ENCODE peak calls at places on chromosomes 5 and 9, in six cellular contexts. V is prostate gland; M is CD4-positive, alpha-beta memory T cell; B is Panc1; A is sigmoid colon; C is neuronal stem cell. Z is an unnamed sample.
A peak's percentile ranks its signal among the peaks of the same experiment; 100 is the strongest.

GRCh38 chr5:176388003-176388340 is 426 bp downstream of the NOP16 start:
- DNase-seq in V (no peak), M (no peak), B (no peak), A (no peak), C (no peak), Z (no peak)

GRCh38 chr9:16344343-16344742 is 526.1 kb downstream of the BNC2 start:
- DNase-seq in V (no peak), M (no peak), B (no peak), A (no peak), C (no peak), Z (no peak)

GRCh38 chr9:2355594-2355993 is 266.0 kb upstream of the VLDLR start:
- DNase-seq in V (no peak), M (no peak), B (no peak), A (no peak), C (no peak), Z (no peak)

GRCh38 chr9:5566054-5566618 is 55.8 kb downstream of the PDCD1LG2 start:
- DNase-seq in V (no peak), M (no peak), B (no peak), A (no peak), C (no peak), Z (no peak)

GRCh38 chr9:133238272-133238850 is 29.3 kb upstream of the OBP2B start:
- DNase-seq in V (no peak), M (no peak), B (no peak), A (peak; percentile 89), C (peak; percentile 67), Z (peak; percentile 89)

GRCh38 chr5:51018423-51018822 is 352.0 kb downstream of the PARP8 start:
- DNase-seq in V (no peak), M (no peak), B (no peak), A (no peak), C (no peak), Z (no peak)

GRCh38 chr9:20622330-20623020 is at the start of gene MLLT3:
- DNase-seq in V (peak; percentile 95), M (peak; percentile 95), B (peak; percentile 8), A (peak; percentile 98), C (peak; percentile 91), Z (peak; percentile 70)

GRCh38 chr9:36656842-36657241 is 84.1 kb downstream of the MELK start:
- DNase-seq in V (no peak), M (no peak), B (no peak), A (no peak), C (no peak), Z (no peak)

GRCh38 chr5:113061851-113062631 is 85.4 kb downstream of the DCP2 start:
- DNase-seq in V (no peak), M (no peak), B (no peak), A (no peak), C (no peak), Z (no peak)

GRCh38 chr5:56229106-56229505 is 4.0 kb downstream of the ANKRD55 start:
- DNase-seq in V (no peak), M (no peak), B (no peak), A (no peak), C (no peak), Z (no peak)

GRCh38 chr9:16276866-16277265 is 593.6 kb downstream of the BNC2 start:
- DNase-seq in V (no peak), M (no peak), B (no peak), A (no peak), C (no peak), Z (no peak)

GRCh38 chr5:93583799-93584530 is 943 bp downstream of the NR2F1 start:
- DNase-seq in V (no peak), M (peak; percentile 40), B (no peak), A (peak; percentile 71), C (no peak), Z (no peak)

GRCh38 chr9:35813434-35814105 is 1.3 kb downstream of the HINT2 start:
- DNase-seq in V (no peak), M (no peak), B (no peak), A (no peak), C (no peak), Z (no peak)

GRCh38 chr9:127985011-127985410 is 4.2 kb upstream of the EEIG1 start:
- DNase-seq in V (no peak), M (no peak), B (no peak), A (no peak), C (no peak), Z (no peak)

GRCh38 chr5:135189024-135189423 is 155.0 kb upstream of the PITX1 start:
- DNase-seq in V (no peak), M (no peak), B (no peak), A (no peak), C (no peak), Z (no peak)

GRCh38 chr5:95895771-95896170 is 65.9 kb downstream of the ELL2 start:
- DNase-seq in V (no peak), M (no peak), B (no peak), A (no peak), C (peak; percentile 61), Z (no peak)

GRCh38 chr5:113176196-113176595 is 199.6 kb downstream of the DCP2 start:
- DNase-seq in V (no peak), M (no peak), B (no peak), A (no peak), C (no peak), Z (no peak)

GRCh38 chr5:93078082-93079038 is 502.7 kb downstream of the NR2F1-AS1 start:
- DNase-seq in V (peak; percentile 17), M (no peak), B (peak; percentile 97), A (peak; percentile 85), C (no peak), Z (no peak)

GRCh38 chr5:129664336-129664937 is 83.5 kb upstream of the MINAR2 start:
- DNase-seq in V (no peak), M (peak; percentile 19), B (peak; percentile 35), A (no peak), C (no peak), Z (peak; percentile 4)

GRCh38 chr5:158378931-158379330 is 520.0 kb upstream of the CLINT1 start:
- DNase-seq in V (no peak), M (no peak), B (no peak), A (no peak), C (no peak), Z (no peak)

GRCh38 chr9:119955276-119955675 is 586.0 kb upstream of the BRINP1 start:
- DNase-seq in V (no peak), M (no peak), B (no peak), A (no peak), C (no peak), Z (no peak)

GRCh38 chr5:77638763-77639451 is 394 bp upstream of the OTP start:
- DNase-seq in V (no peak), M (peak; percentile 14), B (no peak), A (no peak), C (no peak), Z (no peak)

GRCh38 chr9:100880284-100880683 is 148.2 kb upstream of the PLPPR1 start:
- DNase-seq in V (no peak), M (no peak), B (no peak), A (no peak), C (no peak), Z (no peak)

GRCh38 chr9:109129470-109130197 is 9.9 kb upstream of the TMEM245 start:
- DNase-seq in V (no peak), M (no peak), B (no peak), A (no peak), C (no peak), Z (no peak)

GRCh38 chr9:113737414-113738271 is 138.5 kb upstream of the ZNF618 start:
- DNase-seq in V (peak; percentile 52), M (no peak), B (peak; percentile 28), A (no peak), C (peak; percentile 73), Z (peak; percentile 71)

GRCh38 chr5:72163349-72163983 is 56.2 kb downstream of the MAP1B start:
- DNase-seq in V (no peak), M (no peak), B (no peak), A (no peak), C (no peak), Z (no peak)

GRCh38 chr9:5231212-5231611 is at the start of gene INSL4:
- DNase-seq in V (no peak), M (no peak), B (no peak), A (no peak), C (no peak), Z (no peak)

DNA sequence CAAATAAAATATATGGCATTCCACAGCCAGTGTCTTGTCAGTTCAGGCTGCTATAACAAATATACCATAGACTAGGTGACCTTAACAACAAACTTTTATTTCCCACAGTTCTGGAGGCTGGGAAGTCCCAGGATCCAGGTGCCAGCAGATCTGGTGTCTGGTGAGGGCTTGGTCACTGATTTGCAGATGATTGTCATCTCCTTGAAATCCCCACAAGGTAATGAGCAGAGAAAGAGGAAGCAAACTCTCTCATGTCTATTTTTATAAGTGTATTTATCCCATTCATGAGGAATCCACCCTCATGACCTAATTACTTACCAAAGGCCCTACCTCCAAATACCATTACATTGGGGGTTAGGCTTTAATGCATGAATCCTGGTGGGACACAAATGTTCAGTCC is 663.2 kb downstream of the TLR4 start:
- DNase-seq in V (no peak), M (no peak), B (no peak), A (no peak), C (no peak), Z (no peak)
- H3K9me3 ChIP-seq in V (no peaks in the 10 kb centered on the region), M (no peaks in the 10 kb centered on the region), B (no peaks in the 10 kb centered on the region), A (no peaks in the 10 kb centered on the region), C (peaks cover 2% of the 10 kb centered on the region), Z (no peaks in the 10 kb centered on the region)

DNA sequence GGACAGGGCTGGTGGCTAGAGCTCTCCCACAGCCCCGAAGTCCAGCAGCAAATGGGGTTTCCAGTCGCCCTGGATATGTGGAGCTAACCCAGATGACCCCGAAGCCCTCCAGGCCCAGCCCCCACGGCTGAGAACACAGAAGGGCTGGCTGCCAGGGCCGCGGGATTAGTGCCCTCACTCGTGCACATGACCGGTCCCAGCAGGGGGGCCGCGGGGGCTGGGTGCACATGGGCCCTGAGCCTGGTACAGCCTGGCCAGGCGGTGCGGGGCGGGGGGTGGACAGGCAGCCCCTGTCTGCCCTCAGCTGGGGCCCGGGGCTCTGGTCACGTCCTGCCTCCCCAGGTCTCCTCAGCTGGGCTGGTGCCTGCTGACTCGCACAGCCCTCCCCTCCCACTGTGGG is 5.9 kb downstream of the SSNA1 start:
- DNase-seq in V (no peak), M (no peak), B (no peak), A (no peak), C (no peak), Z (no peak)
- H3K4me1 ChIP-seq in V (peaks cover 45% of the 10 kb centered on the region), M (peaks cover 17% of the 10 kb centered on the region), B (peaks cover 45% of the 10 kb centered on the region), A (peaks cover 38% of the 10 kb centered on the region), C (peaks cover 23% of the 10 kb centered on the region), Z (peaks cover 13% of the 10 kb centered on the region)

GRCh38 chr5:154608531-154609011 is 130.5 kb upstream of the HAND1 start:
- DNase-seq in V (no peak), M (no peak), B (no peak), A (no peak), C (no peak), Z (no peak)

GRCh38 chr5:154610321-154611154 is 132.5 kb upstream of the HAND1 start:
- DNase-seq in V (peak; percentile 60), M (peak; percentile 14), B (peak; percentile 57), A (peak; percentile 91), C (peak; percentile 78), Z (peak; percentile 87)

GRCh38 chr5:154612666-154613065 is 134.6 kb upstream of the HAND1 start:
- DNase-seq in V (no peak), M (no peak), B (no peak), A (no peak), C (no peak), Z (no peak)

GRCh38 chr5:154614125-154614524 is 136.1 kb upstream of the HAND1 start:
- DNase-seq in V (no peak), M (no peak), B (no peak), A (no peak), C (no peak), Z (no peak)

GRCh38 chr5:154611341-154611767 is 133.3 kb upstream of the HAND1 start:
- DNase-seq in V (no peak), M (no peak), B (no peak), A (no peak), C (no peak), Z (no peak)
- H3K4me3 ChIP-seq in V (no peak overlapping the region), M (no peak overlapping the region), B (no peak overlapping the region), A (no peak overlapping the region), C (peak overlapping the region; percentile 43), Z (peak overlapping the region; percentile 4)

GRCh38 chr5:143268388-143268787 is 135.1 kb downstream of the NR3C1 start:
- DNase-seq in V (no peak), M (no peak), B (no peak), A (no peak), C (no peak), Z (no peak)
- H3K9me3 ChIP-seq in V (no peaks in the 10 kb centered on the region), M (no peaks in the 10 kb centered on the region), B (peaks cover 3% of the 10 kb centered on the region), A (no peaks in the 10 kb centered on the region), C (no peaks in the 10 kb centered on the region), Z (no peaks in the 10 kb centered on the region)

Z was measured in iPS DF 6.9.